ENCODE peak calls at places on chromosomes 1 and 21, in four cellular contexts. Q is H54, K is type B pancreatic cell, N is chondrocyte. L is an unnamed sample.

GRCh38 chr1:70353641-70354331 is 736 bp downstream of the ANKRD13C start:
- DNase-seq in Q (peak; percentile 33), K (no peak), N (no peak), L (peak; percentile 74)

GRCh38 chr1:941588-942383 is 17.3 kb downstream of the NOC2L start:
- DNase-seq in Q (peak; percentile 76), K (peak; percentile 89), N (no peak), L (peak; percentile 51)

GRCh38 chr21:45109831-45110492 is 35.6 kb downstream of the ADARB1 start:
- DNase-seq in Q (no peak), K (no peak), N (no peak), L (no peak)

GRCh38 chr1:4760088-4760487 is 105.7 kb downstream of the AJAP1 start:
- DNase-seq in Q (no peak), K (no peak), N (no peak), L (no peak)

GRCh38 chr1:187244623-187245022 is 415.9 kb downstream of the PLA2G4A start:
- DNase-seq in Q (no peak), K (no peak), N (no peak), L (no peak)

GRCh38 chr1:247647864-247648263 is 31.7 kb downstream of the OR13G1 start:
- DNase-seq in Q (no peak), K (no peak), N (no peak), L (no peak)

GRCh38 chr1:113282011-113282896 is 108.1 kb upstream of the MAGI3 start:
- DNase-seq in Q (no peak), K (no peak), N (no peak), L (no peak)

GRCh38 chr1:12597792-12598191 is 20.2 kb downstream of the DHRS3 start:
- DNase-seq in Q (no peak), K (no peak), N (no peak), L (no peak)

GRCh38 chr1:15756143-15757015 is 2.2 kb upstream of the FBLIM1 start:
- DNase-seq in Q (peak; percentile 43), K (no peak), N (peak; percentile 88), L (no peak)

GRCh38 chr1:242579528-242580235 is 55.2 kb upstream of the PLD5 start:
- DNase-seq in Q (no peak), K (no peak), N (no peak), L (no peak)

GRCh38 chr1:83705091-83705490 is 293.8 kb downstream of the TTLL7 start:
- DNase-seq in Q (no peak), K (no peak), N (no peak), L (no peak)

GRCh38 chr1:36203554-36204346 is 20.5 kb upstream of the THRAP3 start:
- DNase-seq in Q (no peak), K (no peak), N (no peak), L (peak; percentile 52)

GRCh38 chr1:230761443-230762167 is 14.4 kb downstream of the CAPN9 start:
- DNase-seq in Q (no peak), K (no peak), N (no peak), L (no peak)

L was measured in IMR-90.